ENCODE peak calls at places on chromosome 16, in nine cellular contexts. H, B, D, F, U, K, C, L and W are unnamed samples.

GRCh38 chr16:72312862-72313261 is 140.9 kb upstream of the PMFBP1 start:
- DNase-seq in H (no peak), B (no peak), D (no peak), F (no peak), U (no peak), K (no peak), C (no peak), L (no peak), W (peak)

GRCh38 chr16:25026621-25027020 is 11.5 kb upstream of the ARHGAP17 start:
- DNase-seq in H (no peak), B (no peak), D (no peak), F (no peak), U (no peak), K (no peak), C (no peak), L (no peak), W (no peak)

GRCh38 chr16:56275801-56276200 is 84.5 kb downstream of the GNAO1 start:
- DNase-seq in H (no peak), B (no peak), D (no peak), F (no peak), U (no peak), K (no peak), C (no peak), L (no peak), W (no peak)

GRCh38 chr16:86227801-86228200 is 282.5 kb upstream of the FOXF1 start:
- DNase-seq in H (no peak), B (no peak), D (no peak), F (no peak), U (no peak), K (no peak), C (no peak), L (no peak), W (no peak)

GRCh38 chr16:67820608-67821259 is 14.0 kb downstream of the TSNAXIP1 start:
- DNase-seq in H (no peak), B (no peak), D (no peak), F (no peak), U (no peak), K (no peak), C (no peak), L (no peak), W (no peak)

GRCh38 chr16:89687092-89687940 is 827 bp downstream of the CDK10 start:
- DNase-seq in H (no peak), B (no peak), D (peak), F (no peak), U (no peak), K (no peak), C (peak), L (no peak), W (no peak)

GRCh38 chr16:64974381-64974780 is 147.5 kb downstream of the CDH11 start:
- DNase-seq in H (no peak), B (no peak), D (no peak), F (no peak), U (no peak), K (no peak), C (no peak), L (no peak), W (no peak)

GRCh38 chr16:53545433-53545832 is 42.4 kb upstream of the AKTIP start:
- DNase-seq in H (no peak), B (no peak), D (no peak), F (no peak), U (no peak), K (no peak), C (no peak), L (no peak), W (no peak)

GRCh38 chr16:4115209-4115940 is 867 bp downstream of the ADCY9 start:
- DNase-seq in H (peak), B (peak), D (peak), F (peak), U (no peak), K (peak), C (peak), L (peak), W (no peak)

GRCh38 chr16:50154369-50154947 is 1.4 kb downstream of the TENT4B start:
- DNase-seq in H (peak), B (no peak), D (no peak), F (no peak), U (no peak), K (peak), C (no peak), L (peak), W (no peak)

GRCh38 chr16:68768170-68768569 is 31.1 kb downstream of the CDH1 start:
- DNase-seq in H (no peak), B (no peak), D (no peak), F (no peak), U (no peak), K (no peak), C (no peak), L (no peak), W (no peak)

GRCh38 chr16:1532081-1532760 is 1.2 kb upstream of the TMEM204 start:
- DNase-seq in H (no peak), B (peak), D (no peak), F (no peak), U (no peak), K (no peak), C (no peak), L (no peak), W (no peak)

GRCh38 chr16:3665508-3665907 is 11.0 kb downstream of the DNASE1 start:
- DNase-seq in H (no peak), B (no peak), D (no peak), F (no peak), U (no peak), K (no peak), C (no peak), L (no peak), W (no peak)

GRCh38 chr16:57775661-57776469 is 26.4 kb downstream of the KIFC3 start:
- DNase-seq in H (no peak), B (no peak), D (peak), F (no peak), U (peak), K (no peak), C (no peak), L (peak), W (no peak)

GRCh38 chr16:27993587-27993986 is 69.9 kb downstream of the GSG1L start:
- DNase-seq in H (no peak), B (no peak), D (no peak), F (no peak), U (no peak), K (no peak), C (no peak), L (peak), W (no peak)

GRCh38 chr16:30644334-30644830 is 6.4 kb upstream of the PRR14 start:
- DNase-seq in H (no peak), B (no peak), D (no peak), F (no peak), U (no peak), K (no peak), C (no peak), L (no peak), W (no peak)

GRCh38 chr16:72894291-72895151 is 153.4 kb downstream of the ZFHX3 start:
- DNase-seq in H (no peak), B (no peak), D (no peak), F (no peak), U (peak), K (no peak), C (no peak), L (no peak), W (peak)

GRCh38 chr16:709651-710499 is 4.3 kb upstream of the FBXL16 start:
- DNase-seq in H (peak), B (no peak), D (peak), F (no peak), U (no peak), K (no peak), C (peak), L (peak), W (peak)

GRCh38 chr16:87459833-87460232 is 33.0 kb downstream of the ZCCHC14 start:
- DNase-seq in H (no peak), B (no peak), D (no peak), F (no peak), U (no peak), K (no peak), C (no peak), L (no peak), W (no peak)

GRCh38 chr16:69073181-69073669 is 32.2 kb upstream of the HAS3 start:
- DNase-seq in H (no peak), B (no peak), D (no peak), F (peak), U (no peak), K (no peak), C (peak), L (peak), W (no peak)